ENCODE peak calls at places on chromosomes 16 and 17, in ten cellular contexts. O, A, W, I, E, N, X, G, H and C are unnamed samples.

GRCh38 chr17:10668771-10669170 is 11.7 kb upstream of the MYH3 start:
- DNase-seq in H (no peak), N (no peak), W (no peak), E (peak; percentile 83), A (no peak), I (no peak), G (no peak), X (no peak), O (no peak), C (no peak)

GRCh38 chr17:50505731-50506130 is 2.5 kb upstream of the MYCBPAP start:
- DNase-seq in A (no peak), E (no peak), I (no peak), G (no peak), H (no peak), O (no peak), X (no peak), W (no peak), N (no peak), C (no peak)

GRCh38 chr17:27600471-27600870 is 30.5 kb upstream of the LGALS9 start:
- DNase-seq in O (no peak), W (no peak), A (no peak), E (no peak), N (no peak), H (no peak), X (no peak), I (no peak), G (no peak), C (no peak)

GRCh38 chr16:648071-648785 is 937 bp upstream of the WDR90 start:
- DNase-seq in N (no peak), O (no peak), X (no peak), W (no peak), A (peak; percentile 62), E (no peak), G (peak; percentile 90), H (peak; percentile 88), I (no peak), C (no peak)

GRCh38 chr16:50309527-50310307 is 43.4 kb downstream of the ADCY7 start:
- DNase-seq in I (no peak), A (no peak), N (no peak), X (no peak), G (peak; percentile 45), W (no peak), H (no peak), O (no peak), E (no peak), C (no peak)

GRCh38 chr17:49859991-49860953 is 12.4 kb upstream of the TAC4 start:
- DNase-seq in I (no peak), X (no peak), O (no peak), E (no peak), N (no peak), G (no peak), H (no peak), W (no peak), A (peak; percentile 38), C (no peak)

GRCh38 chr17:74512624-74513084 is 18.6 kb downstream of the CD300LB start:
- DNase-seq in O (no peak), G (peak; percentile 45), I (no peak), N (no peak), A (no peak), W (no peak), E (no peak), X (no peak), H (peak; percentile 51), C (no peak)

GRCh38 chr17:4394208-4395110 is 28.0 kb upstream of the UBE2G1 start:
- DNase-seq in X (no peak), I (no peak), W (peak; percentile 83), O (no peak), A (no peak), E (no peak), H (no peak), G (no peak), N (no peak), C (no peak)

GRCh38 chr17:40532520-40533253 is 31.3 kb upstream of the TNS4 start:
- DNase-seq in I (no peak), O (no peak), H (no peak), W (no peak), G (peak; percentile 39), N (no peak), A (no peak), E (peak; percentile 37), X (no peak), C (no peak)

GRCh38 chr17:969767-970387 is 9.7 kb downstream of the NXN start:
- DNase-seq in W (no peak), O (no peak), G (no peak), X (no peak), I (no peak), H (no peak), N (no peak), E (no peak), A (peak; percentile 12), C (no peak)

GRCh38 chr16:29743475-29743826 is 2.3 kb downstream of the C16orf54 start:
- DNase-seq in H (no peak), N (no peak), W (no peak), I (no peak), G (no peak), O (no peak), E (no peak), X (no peak), A (no peak), C (no peak)
- H3K4me3 ChIP-seq in H (no peak overlapping the region), N (no peak overlapping the region), W (no peak overlapping the region), I (no peak overlapping the region), G (no peak overlapping the region), O (no peak overlapping the region), E (no peak overlapping the region), X (peak overlapping the region; percentile 86), A (no peak overlapping the region), C (peak overlapping the region; percentile 93)

GRCh38 chr17:8994319-8994718 is 27.0 kb upstream of the NTN1 start:
- DNase-seq in A (peak; percentile 78), H (peak; percentile 44), X (peak; percentile 30), W (peak; percentile 21), O (peak; percentile 73), G (peak; percentile 81), E (peak; percentile 23), N (peak; percentile 31), I (no peak), C (no peak)
- H3K27ac ChIP-seq in A (no peak overlapping the region), H (no peak overlapping the region), X (no peak overlapping the region), W (no peak overlapping the region), O (no peak overlapping the region), G (no peak overlapping the region), E (no peak overlapping the region), N (no peak overlapping the region), I (no peak overlapping the region), C (no peak overlapping the region)

GRCh38 chr17:82329683-82330321 is 3.8 kb downstream of the SECTM1 start:
- DNase-seq in X (no peak), H (no peak), W (no peak), A (no peak), G (no peak), I (no peak), N (no peak), O (no peak), E (no peak), C (no peak)

GRCh38 chr17:82331345-82331939 is 2.1 kb downstream of the SECTM1 start:
- DNase-seq in H (no peak), X (no peak), O (no peak), N (no peak), E (no peak), I (no peak), G (no peak), W (no peak), A (no peak), C (no peak)

GRCh38 chr17:82332669-82333278 is 792 bp downstream of the SECTM1 start:
- DNase-seq in H (peak; percentile 75), W (peak; percentile 35), A (no peak), I (no peak), G (peak; percentile 82), O (peak; percentile 48), X (no peak), N (no peak), E (peak; percentile 55), C (peak; percentile 26)

GRCh38 chr17:82328994-82329507 is 4.5 kb downstream of the SECTM1 start:
- DNase-seq in G (no peak), A (no peak), E (no peak), I (no peak), X (no peak), O (no peak), H (no peak), W (no peak), N (no peak), C (no peak)

DNA sequence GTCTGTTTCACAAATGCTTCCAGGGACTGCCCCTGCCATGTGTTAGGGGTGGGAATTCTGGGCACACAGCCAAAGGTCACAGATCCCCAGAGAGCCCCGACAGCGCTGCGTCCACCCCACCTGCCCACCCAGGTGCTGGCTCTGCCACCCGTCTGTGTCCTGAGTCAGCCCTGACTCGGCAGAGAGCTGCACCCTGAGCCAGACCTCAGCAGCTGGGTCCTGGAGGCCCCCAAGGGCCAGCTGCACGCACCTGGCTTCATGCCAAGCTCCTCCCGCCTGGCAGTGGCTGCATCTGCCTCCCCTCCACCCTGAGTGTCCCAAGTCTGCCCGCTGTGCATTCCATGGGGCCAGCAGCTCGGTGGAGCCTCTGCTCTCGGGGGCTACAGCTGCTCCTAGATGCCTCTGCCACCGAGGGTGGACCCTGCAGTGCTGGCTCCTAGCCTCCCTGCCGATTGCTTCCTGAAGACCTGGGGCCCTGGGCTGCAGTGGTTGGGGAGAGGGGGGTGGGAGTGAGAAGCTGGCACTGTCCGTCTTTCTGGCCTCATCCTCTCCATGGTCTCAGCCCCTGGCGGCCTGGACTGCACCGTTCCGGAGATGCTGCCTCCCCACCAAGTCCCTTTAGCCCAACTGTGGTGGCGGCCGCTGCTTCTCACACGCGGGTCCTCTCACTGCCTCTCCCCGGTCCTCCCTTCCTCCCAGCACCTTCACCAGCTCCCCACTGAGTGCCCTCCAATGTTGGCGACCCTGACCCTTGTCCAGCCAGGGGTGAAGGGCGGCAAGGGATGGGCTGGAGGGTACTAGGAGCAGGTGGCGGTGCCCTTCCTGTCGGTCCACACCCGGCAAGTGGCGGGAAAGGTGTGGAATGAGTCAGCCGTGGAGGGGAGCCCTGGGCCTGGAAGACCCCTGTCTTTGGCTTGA is 3.0 kb downstream of the SECTM1 start:
- DNase-seq in X (no peak), O (no peak), A (no peak), I (no peak), E (peak; percentile 67), N (no peak), W (no peak), H (no peak), G (no peak), C (no peak)
- H3K4me1 ChIP-seq in X (peaks cover 25% of the 10 kb centered on the region), O (peaks cover 51% of the 10 kb centered on the region), A (peaks cover 40% of the 10 kb centered on the region), I (peaks cover 16% of the 10 kb centered on the region), E (peaks cover 24% of the 10 kb centered on the region), N (peaks cover 40% of the 10 kb centered on the region), W (peaks cover 41% of the 10 kb centered on the region), H (peaks cover 53% of the 10 kb centered on the region), G (peaks cover 31% of the 10 kb centered on the region), C (peaks cover 24% of the 10 kb centered on the region)

DNA sequence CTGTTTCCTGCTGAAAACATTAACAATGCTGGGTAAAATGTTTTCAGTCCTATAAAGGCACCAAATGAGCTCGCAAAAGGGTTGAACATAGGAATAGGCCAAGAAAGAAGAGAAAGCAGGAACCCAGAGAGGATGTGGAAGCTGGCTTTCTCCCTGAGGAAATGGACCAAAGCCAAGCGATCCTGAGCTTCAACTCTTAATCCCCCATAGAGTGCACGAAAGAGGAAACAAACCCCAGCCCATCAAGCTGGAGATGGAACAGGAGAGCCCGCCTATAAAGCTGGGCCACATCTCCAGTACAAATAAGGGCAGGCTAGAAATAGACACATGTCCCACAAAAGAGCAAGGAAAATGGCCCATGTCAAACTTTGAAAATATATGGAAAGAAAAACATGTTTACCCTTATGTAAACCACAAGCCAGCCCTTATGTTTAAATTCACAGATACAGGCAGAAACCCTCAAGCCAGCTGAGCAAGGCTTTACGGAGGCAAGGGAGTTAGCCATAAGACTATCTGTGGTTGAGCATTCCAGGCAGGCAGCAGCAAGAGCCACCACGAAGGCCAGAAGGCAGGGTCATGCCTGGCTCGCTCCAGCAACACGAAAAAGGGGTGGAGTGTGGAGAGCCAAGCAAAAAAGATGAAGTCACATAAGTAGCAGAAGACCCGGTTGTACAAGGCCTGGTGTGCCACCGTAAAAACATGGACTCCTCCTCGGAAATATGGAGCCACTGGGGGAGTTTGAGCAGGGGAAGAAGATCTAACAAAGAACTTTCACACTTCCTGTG is 27.9 kb downstream of the COPRS start:
- DNase-seq in G (no peak), O (no peak), A (no peak), X (no peak), W (no peak), I (no peak), E (peak; percentile 56), N (no peak), H (no peak), C (no peak)
- H3K4me3 ChIP-seq in G (no peak overlapping the region), O (no peak overlapping the region), A (no peak overlapping the region), X (no peak overlapping the region), W (no peak overlapping the region), I (no peak overlapping the region), E (no peak overlapping the region), N (no peak overlapping the region), H (no peak overlapping the region), C (no peak overlapping the region)